ENCODE peak calls at places on chromosome 1, in ten cellular contexts. R is SK-N-SH, J is upper lobe of left lung, F is spleen, X is breast epithelium, E is stomach, Z is suprapubic skin, H is GM23338, L is esophagus muscularis mucosa, C is vagina. W is an unnamed sample.

GRCh38 chr1:119742193-119742592 is 26.5 kb downstream of the HMGCS2 start:
- DNase-seq in R (no peak), J (no peak), F (no peak), X (peak; percentile 65), E (no peak), Z (no peak), H (no peak), L (no peak), C (no peak), W (no peak)

GRCh38 chr1:31727195-31727594 is 23.4 kb upstream of the COL16A1 start:
- DNase-seq in R (no peak), J (no peak), F (no peak), X (no peak), E (no peak), Z (no peak), H (no peak), L (no peak), C (no peak), W (no peak)

GRCh38 chr1:163361123-163361934 is 39.6 kb downstream of the NUF2 start:
- DNase-seq in R (peak; percentile 27), J (no peak), F (no peak), X (no peak), E (no peak), Z (no peak), H (peak; percentile 69), L (no peak), C (no peak), W (no peak)

GRCh38 chr1:18479484-18479883 is 1.2 kb upstream of the KLHDC7A start:
- DNase-seq in R (no peak), J (no peak), F (peak; percentile 7), X (no peak), E (no peak), Z (peak; percentile 34), H (no peak), L (no peak), C (no peak), W (no peak)

GRCh38 chr1:220991959-220992704 is 112.9 kb downstream of the HLX start:
- DNase-seq in R (peak; percentile 14), J (no peak), F (no peak), X (no peak), E (no peak), Z (no peak), H (no peak), L (no peak), C (no peak), W (no peak)

GRCh38 chr1:8189931-8190483 is 127.9 kb upstream of the SLC45A1 start:
- DNase-seq in R (no peak), J (no peak), F (peak; percentile 4), X (no peak), E (no peak), Z (no peak), H (no peak), L (no peak), C (no peak), W (no peak)

GRCh38 chr1:93846151-93846928 is 32.7 kb downstream of the DNTTIP2 start:
- DNase-seq in R (peak; percentile 90), J (peak; percentile 97), F (peak; percentile 98), X (peak; percentile 86), E (peak; percentile 89), Z (peak; percentile 93), H (peak; percentile 94), L (peak; percentile 98), C (peak; percentile 91), W (peak; percentile 91)

GRCh38 chr1:46587072-46587471 is 17.0 kb downstream of the MKNK1 start:
- DNase-seq in R (no peak), J (no peak), F (peak; percentile 82), X (no peak), E (no peak), Z (no peak), H (no peak), L (no peak), C (no peak), W (peak; percentile 36)

GRCh38 chr1:16606106-16606505 is 7.3 kb downstream of the NBPF1 start:
- DNase-seq in R (no peak), J (no peak), F (no peak), X (no peak), E (no peak), Z (no peak), H (no peak), L (no peak), C (no peak), W (no peak)

DNA sequence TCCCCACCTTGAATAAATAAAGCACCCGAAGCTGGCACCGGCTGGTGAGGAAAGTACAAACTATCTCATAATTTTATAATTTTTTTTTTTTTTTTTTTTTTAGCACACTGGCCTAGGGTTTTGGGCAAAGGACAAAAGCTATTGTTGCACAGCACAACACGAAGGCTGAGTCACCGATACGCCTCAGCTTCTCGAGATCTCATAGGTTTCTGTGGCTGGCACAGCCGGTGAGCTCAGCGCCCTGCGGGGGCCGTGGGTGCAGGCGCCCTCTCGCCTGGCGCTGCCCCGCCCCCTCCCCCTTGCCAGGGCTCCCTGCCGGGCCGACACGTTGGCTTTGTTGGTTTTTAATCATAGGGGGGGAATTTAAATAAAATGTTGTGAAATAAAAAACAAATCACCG is 17.2 kb downstream of the CASZ1 start:
- DNase-seq in R (no peak), J (peak; percentile 81), F (no peak), X (peak; percentile 80), E (peak; percentile 86), Z (no peak), H (no peak), L (no peak), C (no peak), W (peak; percentile 86)
- TF ChIP-seq POLR2AphosphoS5 in R (no peak), J (no peak), F (no peak), X (no peak), E (peak; percentile 76), Z (no peak), H (no peak), L (no peak), C (no peak), W (peak; percentile 64)

DNA sequence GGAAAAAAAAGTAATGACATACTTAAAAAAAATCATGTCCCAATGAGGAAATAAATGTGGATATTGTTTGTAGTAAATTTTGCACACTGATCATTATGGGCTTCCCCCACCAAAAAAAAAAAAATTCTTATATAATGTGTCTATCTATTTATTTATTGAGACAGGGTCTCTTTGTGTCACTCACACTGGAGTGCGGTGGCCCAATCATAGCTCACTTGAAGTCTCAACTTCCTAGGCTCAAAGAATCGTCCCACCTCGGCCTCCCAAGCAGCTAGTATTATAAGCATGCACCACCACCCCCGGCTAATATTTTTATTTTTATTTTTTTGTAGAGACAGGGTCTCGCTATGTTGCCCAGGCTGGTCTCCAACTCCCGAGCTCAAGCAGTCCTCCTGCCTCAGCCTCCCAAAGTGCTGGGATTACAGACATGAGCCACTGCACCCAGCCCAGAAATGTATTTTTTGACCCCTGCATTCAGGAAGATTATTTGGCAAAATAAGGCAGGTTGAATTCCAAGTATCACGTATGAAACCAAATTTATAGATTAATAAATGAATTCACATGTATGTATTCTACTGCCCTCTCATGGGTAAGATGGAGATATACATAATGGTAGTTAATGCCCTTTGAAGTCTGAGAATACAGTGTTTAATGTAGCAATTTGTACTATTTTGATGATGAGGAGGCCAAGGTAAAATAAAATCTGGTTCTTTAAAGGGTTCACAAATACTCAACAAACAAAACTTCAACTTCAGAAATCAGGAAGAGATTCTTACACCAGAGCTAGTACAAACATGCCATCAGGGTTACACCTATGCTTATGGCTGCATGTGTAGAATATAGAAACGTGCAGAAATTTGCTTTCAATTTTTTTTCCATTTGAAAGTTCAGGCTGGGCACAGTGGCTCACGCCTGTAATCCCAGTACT is 1.4 kb upstream of the DENND2C start:
- DNase-seq in R (peak; percentile 29), J (no peak), F (no peak), X (no peak), E (no peak), Z (no peak), H (no peak), L (no peak), C (no peak), W (no peak)
- TF ChIP-seq CTCF in R (peak; percentile 60), J (no peak), F (peak; percentile 17), X (no peak), E (no peak), Z (peak; percentile 13), H (no peak), L (no peak), C (no peak), W (peak; percentile 37)

GRCh38 chr1:27525296-27526271 is 35.6 kb upstream of the WASF2 start:
- DNase-seq in R (no peak), J (peak; percentile 88), F (peak; percentile 92), X (no peak), E (no peak), Z (no peak), H (peak; percentile 90), L (no peak), C (no peak), W (peak; percentile 75)
- TF ChIP-seq POLR2AphosphoS5 in R (no peak), J (no peak), F (peak; percentile 64), X (no peak), E (no peak), Z (no peak), H (peak; percentile 27), L (peak; percentile 61), C (peak; percentile 44), W (no peak)

DNA sequence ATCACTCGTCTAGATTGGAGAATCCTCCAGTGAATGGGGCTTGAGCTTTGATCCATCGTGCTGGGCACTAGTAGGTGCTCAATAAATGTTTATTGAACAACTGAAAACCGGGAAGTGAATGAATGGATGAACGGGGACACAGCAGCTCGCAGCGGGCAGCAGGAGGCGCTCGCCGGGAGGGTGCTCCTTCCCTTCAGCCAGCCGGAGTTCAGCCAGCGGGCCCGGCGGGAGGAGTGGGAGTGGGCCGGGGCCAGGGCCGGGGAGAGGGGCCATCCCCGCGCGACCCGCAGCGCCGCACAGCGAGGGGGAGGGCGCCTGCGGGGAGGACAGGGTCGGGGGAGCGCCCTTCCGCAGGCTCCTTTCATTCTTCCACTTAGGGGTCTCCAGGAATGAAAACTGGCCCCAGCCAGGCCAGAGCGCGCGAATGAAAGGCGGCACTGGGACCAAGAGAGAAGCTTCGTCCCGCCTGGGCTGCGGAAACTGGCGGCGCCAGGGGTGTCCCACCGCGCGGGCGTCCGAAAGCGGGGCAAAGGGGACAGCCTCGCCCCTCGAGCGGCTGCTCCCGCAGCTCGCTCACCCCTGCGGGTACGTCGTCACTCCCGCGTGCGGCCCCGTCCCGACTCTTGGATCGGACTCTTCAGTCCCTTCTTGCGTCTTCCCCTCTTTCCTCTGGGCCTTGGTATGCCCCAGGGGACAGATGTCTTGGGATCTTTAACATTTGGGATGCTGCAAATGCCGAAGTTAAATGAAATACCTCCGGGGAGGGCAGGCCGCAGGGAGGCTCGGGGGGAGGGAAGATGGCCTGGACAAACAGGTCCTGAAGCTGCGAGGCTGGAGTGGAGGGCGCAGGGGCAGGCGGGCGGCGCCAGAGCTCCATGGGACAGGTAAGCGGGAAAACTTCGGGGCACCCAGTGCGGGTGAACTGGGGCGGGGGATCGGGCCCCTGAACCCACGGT is 3.6 kb upstream of the INAVA start:
- DNase-seq in R (peak; percentile 88), J (peak; percentile 89), F (peak; percentile 85), X (peak; percentile 38), E (no peak), Z (no peak), H (peak; percentile 90), L (no peak), C (no peak), W (peak; percentile 68)
- TF ChIP-seq CTCF in R (peak; percentile 70), J (no peak), F (peak; percentile 13), X (no peak), E (no peak), Z (peak; percentile 39), H (peak; percentile 80), L (no peak), C (no peak), W (peak; percentile 35)

GRCh38 chr1:56073614-56074356 is 505.6 kb downstream of the PLPP3 start:
- DNase-seq in R (no peak), J (no peak), F (no peak), X (peak; percentile 67), E (peak; percentile 63), Z (peak; percentile 87), H (no peak), L (no peak), C (no peak), W (peak; percentile 50)
- TF ChIP-seq POLR2AphosphoS5 in R (no peak), J (peak; percentile 40), F (no peak), X (no peak), E (peak; percentile 64), Z (no peak), H (no peak), L (peak; percentile 73), C (peak; percentile 60), W (peak; percentile 71)

GRCh38 chr1:40040511-40041465 is at the start of gene CAP1:
- DNase-seq in R (peak; percentile 99), J (peak; percentile 100), F (peak; percentile 100), X (peak; percentile 99), E (peak; percentile 100), Z (peak; percentile 100), H (peak; percentile 99), L (peak; percentile 100), C (peak; percentile 99), W (peak; percentile 100)
- TF ChIP-seq CTCF in R (no peak), J (no peak), F (no peak), X (no peak), E (no peak), Z (no peak), H (no peak), L (no peak), C (no peak), W (no peak)